ENCODE peak calls at places on chromosomes 3 and 15, in nine cellular contexts. One of them, this sample, is unnamed.

GRCh38 chr15:57427367-57427821 is 51.1 kb downstream of the CGNL1 start:
- ATAC-seq in A549: peak
- ATAC-seq in right cardiac atrium: peak
- ATAC-seq in stimulated activated naive B cell treated with anti-CD40 and anti-IgM and Interleukin-4, amounts not matched to agents 10 μg/mL and 1 μg/mL and 100 μg/mL, for 72 hours: no peak
- ATAC-seq in esophagus mucosa: no peak
- ATAC-seq in right lobe of liver: peak
- ATAC-seq in T-helper 17 cell: no peak
- ATAC-seq in activated CD4-positive, alpha-beta T cell treated with anti-CD3 and anti-CD28 coated beads for 36 hours: no peak
- ATAC-seq in stimulated activated effector memory CD8-positive, alpha-beta T cell treated with anti-CD3 and anti-CD28 coated beads, Interleukin-12 subunit alpha, Interleukin-12 subunit beta, amount 100 ng/mL, for 72 hours: no peak
- ATAC-seq in this sample: no peak

GRCh38 chr3:57826952-57827723 is 71.0 kb downstream of the SLMAP start:
- ATAC-seq in A549: no peak
- ATAC-seq in right cardiac atrium: no peak
- ATAC-seq in stimulated activated naive B cell treated with anti-CD40 and anti-IgM and Interleukin-4, amounts not matched to agents 10 μg/mL and 1 μg/mL and 100 μg/mL, for 72 hours: no peak
- ATAC-seq in esophagus mucosa: no peak
- ATAC-seq in right lobe of liver: peak
- ATAC-seq in T-helper 17 cell: no peak
- ATAC-seq in activated CD4-positive, alpha-beta T cell treated with anti-CD3 and anti-CD28 coated beads for 36 hours: no peak
- ATAC-seq in stimulated activated effector memory CD8-positive, alpha-beta T cell treated with anti-CD3 and anti-CD28 coated beads, Interleukin-12 subunit alpha, Interleukin-12 subunit beta, amount 100 ng/mL, for 72 hours: no peak
- ATAC-seq in this sample: no peak

GRCh38 chr3:177816667-177817208 is 619.5 kb upstream of the TBL1XR1 start:
- ATAC-seq in A549: peak
- ATAC-seq in right cardiac atrium: peak
- ATAC-seq in stimulated activated naive B cell treated with anti-CD40 and anti-IgM and Interleukin-4, amounts not matched to agents 10 μg/mL and 1 μg/mL and 100 μg/mL, for 72 hours: no peak
- ATAC-seq in esophagus mucosa: peak
- ATAC-seq in right lobe of liver: peak
- ATAC-seq in T-helper 17 cell: no peak
- ATAC-seq in activated CD4-positive, alpha-beta T cell treated with anti-CD3 and anti-CD28 coated beads for 36 hours: no peak
- ATAC-seq in stimulated activated effector memory CD8-positive, alpha-beta T cell treated with anti-CD3 and anti-CD28 coated beads, Interleukin-12 subunit alpha, Interleukin-12 subunit beta, amount 100 ng/mL, for 72 hours: no peak
- ATAC-seq in this sample: no peak

GRCh38 chr3:33081812-33082211 is 15.1 kb downstream of the GLB1 start:
- ATAC-seq in A549: peak
- ATAC-seq in right cardiac atrium: no peak
- ATAC-seq in stimulated activated naive B cell treated with anti-CD40 and anti-IgM and Interleukin-4, amounts not matched to agents 10 μg/mL and 1 μg/mL and 100 μg/mL, for 72 hours: no peak
- ATAC-seq in esophagus mucosa: no peak
- ATAC-seq in right lobe of liver: no peak
- ATAC-seq in T-helper 17 cell: no peak
- ATAC-seq in activated CD4-positive, alpha-beta T cell treated with anti-CD3 and anti-CD28 coated beads for 36 hours: no peak
- ATAC-seq in stimulated activated effector memory CD8-positive, alpha-beta T cell treated with anti-CD3 and anti-CD28 coated beads, Interleukin-12 subunit alpha, Interleukin-12 subunit beta, amount 100 ng/mL, for 72 hours: no peak
- ATAC-seq in this sample: no peak

GRCh38 chr3:62161306-62161705 is 212.0 kb downstream of the FEZF2 start:
- ATAC-seq in A549: no peak
- ATAC-seq in right cardiac atrium: peak
- ATAC-seq in stimulated activated naive B cell treated with anti-CD40 and anti-IgM and Interleukin-4, amounts not matched to agents 10 μg/mL and 1 μg/mL and 100 μg/mL, for 72 hours: no peak
- ATAC-seq in esophagus mucosa: no peak
- ATAC-seq in right lobe of liver: no peak
- ATAC-seq in T-helper 17 cell: no peak
- ATAC-seq in activated CD4-positive, alpha-beta T cell treated with anti-CD3 and anti-CD28 coated beads for 36 hours: no peak
- ATAC-seq in stimulated activated effector memory CD8-positive, alpha-beta T cell treated with anti-CD3 and anti-CD28 coated beads, Interleukin-12 subunit alpha, Interleukin-12 subunit beta, amount 100 ng/mL, for 72 hours: no peak
- ATAC-seq in this sample: no peak

GRCh38 chr3:10081871-10082270 is 26.2 kb downstream of the FANCD2OS start:
- ATAC-seq in A549: no peak
- ATAC-seq in right cardiac atrium: no peak
- ATAC-seq in stimulated activated naive B cell treated with anti-CD40 and anti-IgM and Interleukin-4, amounts not matched to agents 10 μg/mL and 1 μg/mL and 100 μg/mL, for 72 hours: no peak
- ATAC-seq in esophagus mucosa: no peak
- ATAC-seq in right lobe of liver: no peak
- ATAC-seq in T-helper 17 cell: no peak
- ATAC-seq in activated CD4-positive, alpha-beta T cell treated with anti-CD3 and anti-CD28 coated beads for 36 hours: no peak
- ATAC-seq in stimulated activated effector memory CD8-positive, alpha-beta T cell treated with anti-CD3 and anti-CD28 coated beads, Interleukin-12 subunit alpha, Interleukin-12 subunit beta, amount 100 ng/mL, for 72 hours: no peak
- ATAC-seq in this sample: no peak

GRCh38 chr15:28896944-28897343 is 11.2 kb downstream of the APBA2 start:
- ATAC-seq in A549: peak
- ATAC-seq in right cardiac atrium: no peak
- ATAC-seq in stimulated activated naive B cell treated with anti-CD40 and anti-IgM and Interleukin-4, amounts not matched to agents 10 μg/mL and 1 μg/mL and 100 μg/mL, for 72 hours: no peak
- ATAC-seq in esophagus mucosa: no peak
- ATAC-seq in right lobe of liver: no peak
- ATAC-seq in T-helper 17 cell: no peak
- ATAC-seq in activated CD4-positive, alpha-beta T cell treated with anti-CD3 and anti-CD28 coated beads for 36 hours: peak
- ATAC-seq in stimulated activated effector memory CD8-positive, alpha-beta T cell treated with anti-CD3 and anti-CD28 coated beads, Interleukin-12 subunit alpha, Interleukin-12 subunit beta, amount 100 ng/mL, for 72 hours: no peak
- ATAC-seq in this sample: no peak

GRCh38 chr3:42773409-42773751 is 327 bp upstream of the CCDC13 start:
- ATAC-seq in A549: peak
- ATAC-seq in right cardiac atrium: no peak
- ATAC-seq in stimulated activated naive B cell treated with anti-CD40 and anti-IgM and Interleukin-4, amounts not matched to agents 10 μg/mL and 1 μg/mL and 100 μg/mL, for 72 hours: peak
- ATAC-seq in esophagus mucosa: no peak
- ATAC-seq in right lobe of liver: no peak
- ATAC-seq in T-helper 17 cell: peak
- ATAC-seq in activated CD4-positive, alpha-beta T cell treated with anti-CD3 and anti-CD28 coated beads for 36 hours: peak
- ATAC-seq in stimulated activated effector memory CD8-positive, alpha-beta T cell treated with anti-CD3 and anti-CD28 coated beads, Interleukin-12 subunit alpha, Interleukin-12 subunit beta, amount 100 ng/mL, for 72 hours: peak
- ATAC-seq in this sample: no peak

GRCh38 chr3:87361956-87362355 is 85.6 kb upstream of the POU1F1 start:
- ATAC-seq in A549: no peak
- ATAC-seq in right cardiac atrium: no peak
- ATAC-seq in stimulated activated naive B cell treated with anti-CD40 and anti-IgM and Interleukin-4, amounts not matched to agents 10 μg/mL and 1 μg/mL and 100 μg/mL, for 72 hours: no peak
- ATAC-seq in esophagus mucosa: no peak
- ATAC-seq in right lobe of liver: no peak
- ATAC-seq in T-helper 17 cell: no peak
- ATAC-seq in activated CD4-positive, alpha-beta T cell treated with anti-CD3 and anti-CD28 coated beads for 36 hours: no peak
- ATAC-seq in stimulated activated effector memory CD8-positive, alpha-beta T cell treated with anti-CD3 and anti-CD28 coated beads, Interleukin-12 subunit alpha, Interleukin-12 subunit beta, amount 100 ng/mL, for 72 hours: no peak
- ATAC-seq in this sample: no peak

GRCh38 chr3:128782282-128783146 is 56.5 kb downstream of the RAB7A start:
- ATAC-seq in A549: no peak
- ATAC-seq in right cardiac atrium: no peak
- ATAC-seq in stimulated activated naive B cell treated with anti-CD40 and anti-IgM and Interleukin-4, amounts not matched to agents 10 μg/mL and 1 μg/mL and 100 μg/mL, for 72 hours: peak
- ATAC-seq in esophagus mucosa: no peak
- ATAC-seq in right lobe of liver: no peak
- ATAC-seq in T-helper 17 cell: no peak
- ATAC-seq in activated CD4-positive, alpha-beta T cell treated with anti-CD3 and anti-CD28 coated beads for 36 hours: peak
- ATAC-seq in stimulated activated effector memory CD8-positive, alpha-beta T cell treated with anti-CD3 and anti-CD28 coated beads, Interleukin-12 subunit alpha, Interleukin-12 subunit beta, amount 100 ng/mL, for 72 hours: peak
- ATAC-seq in this sample: no peak

GRCh38 chr3:119457260-119457659 is 6.2 kb downstream of the TMEM39A start:
- ATAC-seq in A549: no peak
- ATAC-seq in right cardiac atrium: peak
- ATAC-seq in stimulated activated naive B cell treated with anti-CD40 and anti-IgM and Interleukin-4, amounts not matched to agents 10 μg/mL and 1 μg/mL and 100 μg/mL, for 72 hours: no peak
- ATAC-seq in esophagus mucosa: no peak
- ATAC-seq in right lobe of liver: peak
- ATAC-seq in T-helper 17 cell: no peak
- ATAC-seq in activated CD4-positive, alpha-beta T cell treated with anti-CD3 and anti-CD28 coated beads for 36 hours: no peak
- ATAC-seq in stimulated activated effector memory CD8-positive, alpha-beta T cell treated with anti-CD3 and anti-CD28 coated beads, Interleukin-12 subunit alpha, Interleukin-12 subunit beta, amount 100 ng/mL, for 72 hours: no peak
- ATAC-seq in this sample: no peak

This sample was measured in activated CD4-positive, CD25-positive, alpha-beta regulatory T cell treated with anti-CD3 and anti-CD28 coated beads, Interleukin-2, amount 50 U/mL, for 24 hours.